ENCODE peak calls at places on chromosomes 16 and 17, in six cellular contexts. B is fibroblast of mammary gland, F is tibial artery, R is upper lobe of left lung, S is PC-3, V is fibroblast of pulmonary artery. N is an unnamed sample.

GRCh38 chr17:35578195-35578928 is at the start of gene PEX12:
- DNase-seq in B (peak), V (peak), R (peak), F (peak), S (peak), N (peak)

GRCh38 chr17:68775338-68775737 is 174.2 kb upstream of the FAM20A start:
- DNase-seq in B (peak), V (peak), R (no peak), S (peak), F (no peak), N (no peak)

GRCh38 chr16:8370374-8371015 is 219.8 kb downstream of the TMEM114 start:
- DNase-seq in S (peak), R (no peak), F (no peak), V (no peak), B (peak), N (no peak)

GRCh38 chr17:75749545-75750389 is 15.2 kb downstream of the GALK1 start:
- DNase-seq in R (peak), F (peak), V (peak), B (peak), S (peak), N (peak)

GRCh38 chr16:89072216-89073130 is 21.2 kb upstream of the ACSF3 start:
- DNase-seq in R (no peak), B (peak), V (peak), S (no peak), F (no peak), N (no peak)

GRCh38 chr16:66515543-66516171 is 34.3 kb downstream of the TK2 start:
- DNase-seq in V (peak), F (peak), R (peak), B (peak), S (peak), N (no peak)

GRCh38 chr16:8782673-8783072 is 14.8 kb downstream of the TMEM186 start:
- DNase-seq in S (no peak), B (no peak), V (no peak), R (no peak), F (no peak), N (no peak)

GRCh38 chr16:80739523-80739922 is 64.9 kb downstream of the CDYL2 start:
- DNase-seq in S (peak), V (no peak), R (no peak), F (no peak), B (no peak), N (no peak)

GRCh38 chr17:83202002-83203000 is 122.9 kb downstream of the METRNL start:
- DNase-seq in R (peak), S (no peak), B (no peak), V (no peak), F (peak), N (peak)

GRCh38 chr17:81443269-81443668 is 48.0 kb downstream of the BAHCC1 start:
- DNase-seq in F (no peak), R (no peak), S (no peak), V (no peak), B (no peak), N (no peak)

GRCh38 chr17:81448442-81448841 is 53.2 kb downstream of the BAHCC1 start:
- DNase-seq in B (no peak), S (no peak), F (no peak), V (no peak), R (no peak), N (no peak)

GRCh38 chr17:81447331-81447933 is 52.2 kb downstream of the BAHCC1 start:
- DNase-seq in R (no peak), S (no peak), F (no peak), B (no peak), V (no peak), N (no peak)

GRCh38 chr17:81444610-81445339 is 49.5 kb downstream of the BAHCC1 start:
- DNase-seq in F (no peak), S (no peak), V (no peak), B (no peak), R (no peak), N (no peak)

GRCh38 chr17:81445642-81446500 is 50.6 kb downstream of the BAHCC1 start:
- DNase-seq in F (no peak), S (no peak), R (no peak), V (no peak), B (no peak), N (no peak)
- TF ChIP-seq CTCF in F (no peak), S (peak), R (no peak), V (no peak), B (no peak), N (no peak)

GRCh38 chr17:3381957-3382356 is 4.2 kb downstream of the OR3A2 start:
- DNase-seq in F (no peak), S (no peak), V (no peak), B (no peak), R (no peak), N (no peak)

GRCh38 chr17:3385869-3386816 is at the start of gene OR3A2:
- DNase-seq in V (no peak), B (no peak), F (no peak), R (no peak), S (no peak), N (no peak)
- TF ChIP-seq CTCF in V (no peak), B (no peak), F (no peak), R (no peak), S (no peak), N (no peak)

GRCh38 chr17:79925242-79925957 is 86.2 kb upstream of the CBX4 start:
- DNase-seq in V (peak), F (no peak), S (peak), R (peak), B (no peak), N (no peak)
- TF ChIP-seq CTCF in V (no peak), F (no peak), S (peak), R (peak), B (no peak), N (no peak)

DNA sequence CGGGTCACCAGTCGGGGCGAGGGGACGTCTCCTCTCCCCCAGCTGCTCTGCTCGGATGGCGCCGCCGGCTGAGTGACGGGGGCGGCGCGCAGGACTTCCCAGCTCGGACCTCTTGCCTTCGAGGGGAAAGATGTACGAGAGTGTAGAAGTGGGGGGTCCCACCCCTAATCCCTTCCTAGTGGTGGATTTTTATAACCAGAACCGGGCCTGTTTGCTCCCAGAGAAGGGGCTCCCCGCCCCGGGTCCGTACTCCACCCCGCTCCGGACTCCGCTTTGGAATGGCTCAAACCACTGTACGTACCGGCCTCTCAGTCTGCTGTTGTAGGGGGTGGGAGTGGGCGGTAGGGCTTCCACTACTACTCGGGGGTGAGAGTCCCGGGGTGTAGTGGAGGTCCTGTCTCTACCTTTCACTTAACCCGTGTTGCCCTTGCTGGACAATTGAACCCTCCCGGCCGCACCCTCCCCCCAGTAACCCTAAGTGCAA is 21.9 kb downstream of the GJD3 start:
- DNase-seq in B (no peak), S (no peak), R (no peak), F (no peak), V (no peak), N (no peak)
- TF ChIP-seq CTCF in B (no peak), S (no peak), R (no peak), F (no peak), V (no peak), N (no peak)